ENCODE peak calls at places on chromosomes 1 and 21, in five cellular contexts. N is naive thymus-derived CD4-positive, alpha-beta T cell; L is NCI-H1694; X is fibroblast of villous mesenchyme; I is NCI-H1930. A is an unnamed sample.

GRCh38 chr1:90475623-90476022 is 241.5 kb downstream of the BARHL2 start:
- DNase-seq in X (no peak), I (no peak), N (no peak), L (peak; percentile 26), A (no peak)

GRCh38 chr1:53330819-53331218 is 2.9 kb upstream of the LRP8 start:
- DNase-seq in N (no peak), L (no peak), I (no peak), X (no peak), A (no peak)

GRCh38 chr1:41751804-41752513 is 166.8 kb downstream of the HIVEP3 start:
- DNase-seq in I (no peak), X (peak; percentile 53), N (no peak), L (no peak), A (peak; percentile 56)

GRCh38 chr1:33354707-33355276 is 33.9 kb upstream of the A3GALT2 start:
- DNase-seq in I (no peak), L (no peak), N (no peak), X (no peak), A (no peak)

GRCh38 chr1:78165816-78166215 is 120.0 kb downstream of the GIPC2 start:
- DNase-seq in X (no peak), I (no peak), N (no peak), L (no peak), A (no peak)

GRCh38 chr1:119079881-119080280 is 60.6 kb downstream of the WARS2 start:
- DNase-seq in N (no peak), L (no peak), X (no peak), I (no peak), A (no peak)

GRCh38 chr1:61226791-61227567 is 144.6 kb downstream of the NFIA start:
- DNase-seq in X (no peak), N (no peak), L (peak; percentile 97), I (no peak), A (no peak)

GRCh38 chr1:119617751-119618691 is 30.0 kb downstream of the ZNF697 start:
- DNase-seq in X (no peak), L (no peak), N (no peak), I (no peak), A (no peak)

GRCh38 chr1:64405833-64406232 is 64.1 kb upstream of the CACHD1 start:
- DNase-seq in X (no peak), I (no peak), L (no peak), N (no peak), A (no peak)

GRCh38 chr1:201647722-201648065 is 108.8 kb downstream of the NAV1 start:
- DNase-seq in X (no peak), L (no peak), N (no peak), I (no peak), A (peak; percentile 40)

GRCh38 chr1:116764466-116764896 is 10.3 kb downstream of the CD2 start:
- DNase-seq in I (no peak), N (peak; percentile 66), X (no peak), L (no peak), A (no peak)

GRCh38 chr1:51331206-51332100 is 1.1 kb upstream of the TTC39A start:
- DNase-seq in I (no peak), N (no peak), X (peak; percentile 63), L (peak; percentile 49), A (peak; percentile 79)

GRCh38 chr1:44031051-44031899 is at the start of gene SLC6A9:
- DNase-seq in N (peak; percentile 55), L (no peak), I (no peak), X (peak; percentile 88), A (peak; percentile 42)

GRCh38 chr1:59444520-59444919 is 147.6 kb downstream of the FGGY start:
- DNase-seq in N (no peak), I (no peak), L (no peak), X (no peak), A (no peak)

GRCh38 chr1:210700511-210700910 is 371.8 kb downstream of the HHAT start:
- DNase-seq in I (no peak), N (no peak), L (no peak), X (peak; percentile 20), A (no peak)

GRCh38 chr1:110476028-110476765 is 25.2 kb downstream of the PROK1 start:
- DNase-seq in N (no peak), L (no peak), I (no peak), X (peak; percentile 51), A (no peak)

GRCh38 chr1:9651220-9651564 is 339 bp upstream of the PIK3CD start:
- DNase-seq in I (no peak), N (no peak), X (no peak), L (no peak), A (no peak)

GRCh38 chr21:36175771-36176565 is 19.3 kb downstream of the DOP1B start:
- DNase-seq in L (peak; percentile 15), X (no peak), N (peak; percentile 12), I (no peak), A (no peak)

A was measured in GM13977.